ENCODE peak calls at places on chromosomes 7 and 10, in four cellular contexts. One of them, this sample, is unnamed.

GRCh38 chr7:145293793-145294153 is 457.9 kb upstream of the TPK1 start:
- DNase-seq in Panc1: no peak
- DNase-seq in pancreas: no peak
- DNase-seq in Peyer's patch: no peak
- DNase-seq in this sample: no peak

GRCh38 chr10:42989481-42989921 is 87.4 kb upstream of the RET start:
- DNase-seq in Panc1: no peak
- DNase-seq in pancreas: no peak
- DNase-seq in Peyer's patch: no peak
- DNase-seq in this sample: no peak

GRCh38 chr7:99579956-99580777 is 17.9 kb upstream of the TMEM225B start:
- DNase-seq in Panc1: no peak
- DNase-seq in pancreas: peak; percentile 21
- DNase-seq in Peyer's patch: peak; percentile 59
- DNase-seq in this sample: no peak

GRCh38 chr10:73865107-73865458 is 9.3 kb downstream of the CAMK2G start:
- DNase-seq in Panc1: no peak
- DNase-seq in pancreas: no peak
- DNase-seq in Peyer's patch: no peak
- DNase-seq in this sample: no peak

GRCh38 chr7:21749318-21749717 is 196.4 kb downstream of the CDCA7L start:
- DNase-seq in Panc1: no peak
- DNase-seq in pancreas: no peak
- DNase-seq in Peyer's patch: no peak
- DNase-seq in this sample: no peak

GRCh38 chr7:90351987-90352386 is 5.5 kb downstream of the GTPBP10 start:
- DNase-seq in Panc1: no peak
- DNase-seq in pancreas: no peak
- DNase-seq in Peyer's patch: no peak
- DNase-seq in this sample: no peak

GRCh38 chr7:44471850-44472249 is 18.6 kb downstream of the NUDCD3 start:
- DNase-seq in Panc1: no peak
- DNase-seq in pancreas: no peak
- DNase-seq in Peyer's patch: no peak
- DNase-seq in this sample: no peak

GRCh38 chr7:81051811-81052413 is 133.1 kb upstream of the SEMA3C start:
- DNase-seq in Panc1: no peak
- DNase-seq in pancreas: no peak
- DNase-seq in Peyer's patch: no peak
- DNase-seq in this sample: no peak

GRCh38 chr10:70374775-70375614 is 7.4 kb downstream of the LRRC20 start:
- DNase-seq in Panc1: no peak
- DNase-seq in pancreas: no peak
- DNase-seq in Peyer's patch: no peak
- DNase-seq in this sample: no peak

GRCh38 chr7:101618916-101619315 is 10.2 kb downstream of the MYL10 start:
- DNase-seq in Panc1: no peak
- DNase-seq in pancreas: no peak
- DNase-seq in Peyer's patch: no peak
- DNase-seq in this sample: no peak

GRCh38 chr7:55588976-55589604 is 16.8 kb upstream of the VOPP1 start:
- DNase-seq in Panc1: no peak
- DNase-seq in pancreas: no peak
- DNase-seq in Peyer's patch: no peak
- DNase-seq in this sample: no peak

GRCh38 chr10:125160856-125161569 is 650 bp upstream of the CTBP2 start:
- DNase-seq in Panc1: no peak
- DNase-seq in pancreas: peak; percentile 76
- DNase-seq in Peyer's patch: peak; percentile 73
- DNase-seq in this sample: no peak

GRCh38 chr10:97731346-97732051 is 5.4 kb upstream of the ZFYVE27 start:
- DNase-seq in Panc1: peak; percentile 82
- DNase-seq in pancreas: peak; percentile 49
- DNase-seq in Peyer's patch: peak; percentile 86
- DNase-seq in this sample: no peak

GRCh38 chr10:71911296-71911954 is 52.8 kb upstream of the CHST3 start:
- DNase-seq in Panc1: no peak
- DNase-seq in pancreas: no peak
- DNase-seq in Peyer's patch: no peak
- DNase-seq in this sample: no peak

GRCh38 chr7:42262907-42263466 is 26.0 kb upstream of the GLI3 start:
- DNase-seq in Panc1: no peak
- DNase-seq in pancreas: no peak
- DNase-seq in Peyer's patch: no peak
- DNase-seq in this sample: no peak

GRCh38 chr10:7206407-7207127 is 204.3 kb downstream of the SFMBT2 start:
- DNase-seq in Panc1: no peak
- DNase-seq in pancreas: no peak
- DNase-seq in Peyer's patch: no peak
- DNase-seq in this sample: no peak

GRCh38 chr7:67398916-67399315 is 402.3 kb downstream of the TYW1 start:
- DNase-seq in Panc1: no peak
- DNase-seq in pancreas: no peak
- DNase-seq in Peyer's patch: no peak
- DNase-seq in this sample: no peak

DNA sequence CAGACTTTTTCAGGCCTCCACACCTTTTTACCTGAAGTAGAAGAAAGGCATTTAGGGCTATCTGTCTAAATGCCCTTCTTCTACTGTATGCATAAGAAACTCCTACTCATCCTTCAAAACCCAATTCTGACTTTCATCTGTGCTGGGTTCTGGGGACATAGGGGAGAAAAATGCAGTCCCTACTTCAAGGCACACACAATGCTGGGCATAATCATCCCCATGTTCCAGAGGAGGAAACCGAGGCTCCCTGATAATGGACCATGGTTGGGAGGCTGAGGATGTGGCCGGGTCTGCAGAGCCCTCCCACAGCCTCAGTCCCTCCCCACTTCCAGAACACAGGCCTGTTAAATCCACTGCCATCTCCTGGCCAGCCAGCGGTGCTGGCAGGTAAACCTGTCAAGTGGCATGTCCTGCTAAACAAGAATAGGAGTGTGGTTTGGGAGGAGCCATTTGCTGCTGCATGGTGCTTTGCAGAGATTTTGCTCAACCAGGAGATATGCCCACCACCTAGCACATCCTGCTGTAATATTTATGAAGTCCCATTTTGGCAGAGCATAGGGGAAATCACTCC is 32.0 kb downstream of the GRID1 start:
- DNase-seq in Panc1: no peak
- DNase-seq in pancreas: no peak
- DNase-seq in Peyer's patch: no peak
- DNase-seq in this sample: no peak
- TF ChIP-seq CTCF in Panc1: no peak
- TF ChIP-seq CTCF in pancreas: no peak
- TF ChIP-seq CTCF in Peyer's patch: no peak
- TF ChIP-seq CTCF in this sample: no peak

GRCh38 chr10:79472951-79473350 is 27.5 kb upstream of the ZCCHC24 start:
- DNase-seq in Panc1: no peak
- DNase-seq in pancreas: no peak
- DNase-seq in Peyer's patch: no peak
- DNase-seq in this sample: no peak

GRCh38 chr10:79470096-79470495 is 24.7 kb upstream of the ZCCHC24 start:
- DNase-seq in Panc1: no peak
- DNase-seq in pancreas: no peak
- DNase-seq in Peyer's patch: no peak
- DNase-seq in this sample: no peak

GRCh38 chr10:79473511-79474095 is 28.2 kb upstream of the ZCCHC24 start:
- DNase-seq in Panc1: no peak
- DNase-seq in pancreas: no peak
- DNase-seq in Peyer's patch: no peak
- DNase-seq in this sample: no peak

GRCh38 chr10:79471776-79472175 is 26.4 kb upstream of the ZCCHC24 start:
- DNase-seq in Panc1: no peak
- DNase-seq in pancreas: no peak
- DNase-seq in Peyer's patch: no peak
- DNase-seq in this sample: no peak

GRCh38 chr10:79472449-79472848 is 27.0 kb upstream of the ZCCHC24 start:
- DNase-seq in Panc1: no peak
- DNase-seq in pancreas: no peak
- DNase-seq in Peyer's patch: no peak
- DNase-seq in this sample: no peak
- H3K4me3 ChIP-seq in Panc1: no peak overlapping the region
- H3K4me3 ChIP-seq in pancreas: no peak overlapping the region
- H3K4me3 ChIP-seq in Peyer's patch: no peak overlapping the region
- H3K4me3 ChIP-seq in this sample: no peak overlapping the region

GRCh38 chr10:47457826-47458225 is 26.1 kb downstream of the ANXA8 start:
- DNase-seq in Panc1: no peak
- DNase-seq in pancreas: no peak
- DNase-seq in Peyer's patch: no peak
- DNase-seq in this sample: no peak

GRCh38 chr10:47456794-47457527 is 27.0 kb downstream of the ANXA8 start:
- DNase-seq in Panc1: no peak
- DNase-seq in pancreas: no peak
- DNase-seq in Peyer's patch: no peak
- DNase-seq in this sample: no peak

GRCh38 chr10:47457528-47457820 is 26.4 kb downstream of the ANXA8 start:
- DNase-seq in Panc1: no peak
- DNase-seq in pancreas: no peak
- DNase-seq in Peyer's patch: no peak
- DNase-seq in this sample: no peak

GRCh38 chr10:47454294-47455058 is 29.4 kb downstream of the ANXA8 start:
- DNase-seq in Panc1: no peak
- DNase-seq in pancreas: no peak
- DNase-seq in Peyer's patch: no peak
- DNase-seq in this sample: no peak

DNA sequence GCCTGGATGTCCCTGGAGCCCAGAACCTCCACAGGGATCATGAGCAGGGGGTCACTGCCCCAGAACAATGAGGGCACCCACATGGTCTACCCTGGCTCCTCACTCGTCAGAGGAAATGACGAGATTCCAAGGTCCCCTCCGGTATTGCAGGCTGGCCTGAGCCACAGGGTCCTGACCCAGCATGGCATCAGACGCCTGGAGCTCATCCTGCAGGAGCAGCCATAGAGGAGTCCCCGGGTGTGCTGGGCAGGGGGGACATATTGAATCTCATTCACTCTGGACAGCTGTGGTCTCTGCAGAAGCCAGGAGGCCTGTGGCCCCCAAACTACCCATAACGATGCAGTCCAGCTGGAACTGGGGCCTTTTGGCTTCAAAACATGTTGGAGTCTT is 27.8 kb downstream of the ANXA8 start:
- DNase-seq in Panc1: no peak
- DNase-seq in pancreas: no peak
- DNase-seq in Peyer's patch: no peak
- DNase-seq in this sample: no peak
- TF ChIP-seq CTCF in Panc1: no peak
- TF ChIP-seq CTCF in pancreas: no peak
- TF ChIP-seq CTCF in Peyer's patch: no peak
- TF ChIP-seq CTCF in this sample: no peak

GRCh38 chr10:86367339-86367951 is 850 bp upstream of the GRID1 start:
- DNase-seq in Panc1: no peak
- DNase-seq in pancreas: peak; percentile 15
- DNase-seq in Peyer's patch: peak; percentile 46
- DNase-seq in this sample: no peak
- H3K4me3 ChIP-seq in Panc1: no peak overlapping the region
- H3K4me3 ChIP-seq in pancreas: peak overlapping the region; percentile 61
- H3K4me3 ChIP-seq in Peyer's patch: peak overlapping the region; percentile 48
- H3K4me3 ChIP-seq in this sample: no peak overlapping the region

GRCh38 chr7:27161214-27161720 is 4.1 kb downstream of the HOXA9 start:
- DNase-seq in Panc1: no peak
- DNase-seq in pancreas: no peak
- DNase-seq in Peyer's patch: peak; percentile 61
- DNase-seq in this sample: no peak
- TF ChIP-seq CTCF in Panc1: no peak
- TF ChIP-seq CTCF in pancreas: no peak
- TF ChIP-seq CTCF in Peyer's patch: peak; percentile 20
- TF ChIP-seq CTCF in this sample: no peak

GRCh38 chr10:1044964-1045363 is 4.0 kb downstream of the IDI1 start:
- DNase-seq in Panc1: no peak
- DNase-seq in pancreas: no peak
- DNase-seq in Peyer's patch: no peak
- DNase-seq in this sample: no peak

GRCh38 chr10:1047937-1048336 is 982 bp downstream of the IDI1 start:
- DNase-seq in Panc1: no peak
- DNase-seq in pancreas: no peak
- DNase-seq in Peyer's patch: peak; percentile 58
- DNase-seq in this sample: no peak

GRCh38 chr10:1043532-1043995 is 5.4 kb downstream of the IDI1 start:
- DNase-seq in Panc1: no peak
- DNase-seq in pancreas: no peak
- DNase-seq in Peyer's patch: peak; percentile 84
- DNase-seq in this sample: no peak

GRCh38 chr10:1044146-1044545 is 4.8 kb downstream of the IDI1 start:
- DNase-seq in Panc1: no peak
- DNase-seq in pancreas: no peak
- DNase-seq in Peyer's patch: no peak
- DNase-seq in this sample: no peak

DNA sequence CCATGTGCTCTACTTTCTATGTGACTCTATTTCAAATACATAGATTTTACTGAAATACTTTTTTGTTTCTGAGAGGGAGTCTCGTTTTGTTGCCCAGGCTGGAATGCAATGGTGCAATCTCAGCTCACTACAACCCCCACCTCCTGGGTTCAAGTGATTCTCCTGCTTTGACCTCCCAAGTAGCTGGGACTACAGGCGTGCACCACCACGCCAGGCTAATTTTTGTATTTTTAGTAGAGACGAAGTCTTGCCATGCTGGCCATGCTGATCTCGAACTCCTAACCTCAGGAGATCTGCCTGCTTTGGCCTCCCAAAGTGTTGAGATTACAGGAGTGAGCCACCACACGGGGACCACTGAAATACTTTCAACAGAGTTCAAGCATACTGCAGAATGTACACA is 3.5 kb downstream of the IDI1 start:
- DNase-seq in Panc1: no peak
- DNase-seq in pancreas: no peak
- DNase-seq in Peyer's patch: no peak
- DNase-seq in this sample: no peak
- H3K4me3 ChIP-seq in Panc1: no peak overlapping the region
- H3K4me3 ChIP-seq in pancreas: no peak overlapping the region
- H3K4me3 ChIP-seq in Peyer's patch: no peak overlapping the region
- H3K4me3 ChIP-seq in this sample: no peak overlapping the region

This sample was measured in AG09309.